ENCODE peak calls at places on chromosomes 3 and 15, in five cellular contexts. One of them, this sample, is unnamed.
A peak's percentile ranks its signal among the peaks of the same experiment; 100 is the strongest.

GRCh38 chr15:65029736-65030208 is 333 bp upstream of the MTFMT start:
- DNase-seq in mammary epithelial cell: no peak
- DNase-seq in NB4: no peak
- DNase-seq in Caco-2: no peak
- DNase-seq in AG09319: no peak
- DNase-seq in this sample: no peak

GRCh38 chr3:106420628-106421027 is 551.8 kb upstream of the CBLB start:
- DNase-seq in mammary epithelial cell: no peak
- DNase-seq in AG09319: no peak
- DNase-seq in Caco-2: no peak
- DNase-seq in NB4: no peak
- DNase-seq in this sample: no peak

GRCh38 chr3:46470831-46471230 is 6.1 kb upstream of the LTF start:
- DNase-seq in AG09319: no peak
- DNase-seq in Caco-2: no peak
- DNase-seq in NB4: no peak
- DNase-seq in mammary epithelial cell: no peak
- DNase-seq in this sample: no peak

GRCh38 chr3:52568066-52568465 is 31.7 kb downstream of the UQCC5 start:
- DNase-seq in AG09319: no peak
- DNase-seq in Caco-2: no peak
- DNase-seq in NB4: no peak
- DNase-seq in mammary epithelial cell: no peak
- DNase-seq in this sample: peak; percentile 33

GRCh38 chr15:71181454-71181853 is 66.2 kb downstream of the THSD4 start:
- DNase-seq in NB4: no peak
- DNase-seq in Caco-2: no peak
- DNase-seq in mammary epithelial cell: no peak
- DNase-seq in AG09319: no peak
- DNase-seq in this sample: no peak

GRCh38 chr3:44893097-44893496 is 18.7 kb downstream of the TGM4 start:
- DNase-seq in AG09319: no peak
- DNase-seq in NB4: no peak
- DNase-seq in Caco-2: no peak
- DNase-seq in mammary epithelial cell: peak; percentile 89
- DNase-seq in this sample: peak; percentile 81

GRCh38 chr15:39362832-39363561 is 217.9 kb upstream of the THBS1 start:
- DNase-seq in NB4: no peak
- DNase-seq in Caco-2: no peak
- DNase-seq in AG09319: peak; percentile 99
- DNase-seq in mammary epithelial cell: no peak
- DNase-seq in this sample: peak; percentile 83

GRCh38 chr15:35019401-35020327 is 31.6 kb upstream of the ZNF770 start:
- DNase-seq in AG09319: no peak
- DNase-seq in NB4: no peak
- DNase-seq in Caco-2: no peak
- DNase-seq in mammary epithelial cell: peak; percentile 57
- DNase-seq in this sample: peak; percentile 70

GRCh38 chr15:29812384-29812694 is 9.9 kb downstream of the TJP1 start:
- DNase-seq in NB4: no peak
- DNase-seq in Caco-2: no peak
- DNase-seq in AG09319: no peak
- DNase-seq in mammary epithelial cell: peak; percentile 83
- DNase-seq in this sample: peak; percentile 71

GRCh38 chr3:177055557-177056290 is 141.6 kb downstream of the TBL1XR1 start:
- DNase-seq in AG09319: no peak
- DNase-seq in Caco-2: no peak
- DNase-seq in NB4: no peak
- DNase-seq in mammary epithelial cell: no peak
- DNase-seq in this sample: no peak

GRCh38 chr15:34240537-34240936 is 15.7 kb downstream of the EMC4 start:
- DNase-seq in NB4: no peak
- DNase-seq in AG09319: no peak
- DNase-seq in Caco-2: no peak
- DNase-seq in mammary epithelial cell: no peak
- DNase-seq in this sample: no peak

GRCh38 chr3:172991424-172991996 is 149.5 kb downstream of the SPATA16 start:
- DNase-seq in AG09319: no peak
- DNase-seq in mammary epithelial cell: no peak
- DNase-seq in Caco-2: no peak
- DNase-seq in NB4: no peak
- DNase-seq in this sample: no peak

GRCh38 chr3:170714562-170715535 is 129.0 kb upstream of the SLC7A14 start:
- DNase-seq in mammary epithelial cell: peak; percentile 75
- DNase-seq in NB4: no peak
- DNase-seq in AG09319: no peak
- DNase-seq in Caco-2: no peak
- DNase-seq in this sample: no peak

GRCh38 chr15:91216000-91216399 is 115.9 kb downstream of the SV2B start:
- DNase-seq in Caco-2: no peak
- DNase-seq in mammary epithelial cell: no peak
- DNase-seq in NB4: no peak
- DNase-seq in AG09319: no peak
- DNase-seq in this sample: no peak

GRCh38 chr15:43150171-43150929 is 17.0 kb downstream of the TMEM62 start:
- DNase-seq in Caco-2: no peak
- DNase-seq in AG09319: peak; percentile 74
- DNase-seq in NB4: no peak
- DNase-seq in mammary epithelial cell: peak; percentile 100
- DNase-seq in this sample: peak; percentile 94

GRCh38 chr3:124530916-124531315 is 199.3 kb upstream of the UMPS start:
- DNase-seq in NB4: no peak
- DNase-seq in Caco-2: no peak
- DNase-seq in AG09319: no peak
- DNase-seq in mammary epithelial cell: peak; percentile 28
- DNase-seq in this sample: no peak

GRCh38 chr15:35481992-35482391 is 64.0 kb downstream of the DPH6 start:
- DNase-seq in NB4: no peak
- DNase-seq in AG09319: peak; percentile 4
- DNase-seq in mammary epithelial cell: peak; percentile 95
- DNase-seq in Caco-2: peak; percentile 66
- DNase-seq in this sample: peak; percentile 95

GRCh38 chr3:194654443-194654842 is 17.5 kb downstream of the LSG1 start:
- DNase-seq in AG09319: no peak
- DNase-seq in NB4: no peak
- DNase-seq in Caco-2: no peak
- DNase-seq in mammary epithelial cell: no peak
- DNase-seq in this sample: no peak

GRCh38 chr3:61682671-61683408 is 121.5 kb downstream of the PTPRG start:
- DNase-seq in Caco-2: no peak
- DNase-seq in NB4: no peak
- DNase-seq in AG09319: peak; percentile 86
- DNase-seq in mammary epithelial cell: peak; percentile 48
- DNase-seq in this sample: peak; percentile 48

GRCh38 chr15:93486407-93487117 is 397.6 kb upstream of the RGMA start:
- DNase-seq in mammary epithelial cell: no peak
- DNase-seq in AG09319: no peak
- DNase-seq in NB4: no peak
- DNase-seq in Caco-2: no peak
- DNase-seq in this sample: no peak

GRCh38 chr15:58332676-58333400 is 99.0 kb upstream of the LIPC start:
- DNase-seq in NB4: peak; percentile 36
- DNase-seq in mammary epithelial cell: peak; percentile 3
- DNase-seq in AG09319: no peak
- DNase-seq in Caco-2: no peak
- DNase-seq in this sample: no peak

GRCh38 chr3:146280859-146281258 is 30.0 kb upstream of the PLSCR4 start:
- DNase-seq in mammary epithelial cell: no peak
- DNase-seq in Caco-2: no peak
- DNase-seq in AG09319: peak; percentile 84
- DNase-seq in NB4: no peak
- DNase-seq in this sample: no peak

GRCh38 chr15:48667701-48668100 is 22.2 kb upstream of the FBN1 start:
- DNase-seq in mammary epithelial cell: no peak
- DNase-seq in Caco-2: no peak
- DNase-seq in NB4: no peak
- DNase-seq in AG09319: no peak
- DNase-seq in this sample: no peak

GRCh38 chr3:161163297-161163696 is 57.8 kb upstream of the NMD3 start:
- DNase-seq in NB4: peak; percentile 78
- DNase-seq in AG09319: peak; percentile 56
- DNase-seq in Caco-2: no peak
- DNase-seq in mammary epithelial cell: peak; percentile 94
- DNase-seq in this sample: peak; percentile 73

GRCh38 chr15:42403389-42403788 is 44.1 kb downstream of the CAPN3 start:
- DNase-seq in NB4: no peak
- DNase-seq in Caco-2: no peak
- DNase-seq in AG09319: no peak
- DNase-seq in mammary epithelial cell: no peak
- DNase-seq in this sample: no peak

GRCh38 chr3:183085634-183086390 is 13.5 kb downstream of the MCCC1 start:
- DNase-seq in Caco-2: peak; percentile 40
- DNase-seq in AG09319: no peak
- DNase-seq in NB4: peak; percentile 57
- DNase-seq in mammary epithelial cell: peak; percentile 2
- DNase-seq in this sample: peak; percentile 29

DNA sequence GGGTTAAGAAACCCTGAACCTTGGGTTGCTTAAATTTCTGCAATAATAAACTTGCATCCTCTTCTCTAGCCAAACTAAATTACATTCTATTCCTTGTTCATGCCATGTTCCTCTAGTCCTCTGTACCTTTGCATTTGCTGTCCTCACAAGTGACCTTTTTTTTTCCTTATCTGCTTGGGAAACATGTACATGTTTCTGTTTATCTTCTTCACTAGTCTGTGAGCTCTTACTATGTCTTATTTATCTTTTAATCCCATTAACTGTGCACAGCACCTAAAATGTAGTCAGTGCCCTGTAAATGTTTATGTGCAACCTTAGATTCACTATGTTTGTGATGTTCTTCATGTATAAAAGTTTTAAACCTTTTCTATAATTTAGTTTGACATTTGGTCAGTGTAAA is 61.9 kb downstream of the REC114 start:
- DNase-seq in Caco-2: no peak
- DNase-seq in AG09319: no peak
- DNase-seq in NB4: no peak
- DNase-seq in mammary epithelial cell: no peak
- DNase-seq in this sample: no peak
- TF ChIP-seq CTCF in Caco-2: no peak
- TF ChIP-seq CTCF in AG09319: no peak
- TF ChIP-seq CTCF in NB4: no peak
- TF ChIP-seq CTCF in mammary epithelial cell: no peak
- TF ChIP-seq CTCF in this sample: no peak

GRCh38 chr3:97971679-97972567 is at the start of gene RIOX2:
- DNase-seq in NB4: peak; percentile 82
- DNase-seq in AG09319: no peak
- DNase-seq in Caco-2: peak; percentile 76
- DNase-seq in mammary epithelial cell: peak; percentile 74
- DNase-seq in this sample: peak; percentile 69
- TF ChIP-seq CTCF in NB4: no peak
- TF ChIP-seq CTCF in AG09319: peak; percentile 5
- TF ChIP-seq CTCF in Caco-2: peak; percentile 12
- TF ChIP-seq CTCF in mammary epithelial cell: no peak
- TF ChIP-seq CTCF in this sample: no peak

DNA sequence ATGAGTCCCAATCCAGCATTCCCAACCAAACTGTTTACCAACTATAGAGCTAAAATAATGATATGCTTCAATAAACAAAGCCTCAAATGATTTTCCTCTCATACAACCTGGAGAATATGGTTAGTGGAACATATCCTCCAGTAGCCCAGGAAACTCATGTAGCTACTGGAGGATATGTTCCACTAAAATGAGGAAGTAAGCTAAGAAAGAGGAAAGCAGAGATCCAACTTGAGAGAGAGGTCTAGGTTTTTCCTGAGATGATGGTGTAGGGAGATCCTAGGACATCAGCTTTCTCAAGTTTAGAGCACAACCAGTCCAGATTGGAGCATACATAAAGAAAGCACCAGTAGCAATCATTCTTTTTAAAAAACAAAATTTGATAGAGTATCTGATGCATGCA is 44.6 kb upstream of the SLC4A7 start:
- DNase-seq in AG09319: no peak
- DNase-seq in NB4: peak; percentile 14
- DNase-seq in mammary epithelial cell: no peak
- DNase-seq in Caco-2: no peak
- DNase-seq in this sample: no peak
- TF ChIP-seq CTCF in AG09319: no peak
- TF ChIP-seq CTCF in NB4: no peak
- TF ChIP-seq CTCF in mammary epithelial cell: no peak
- TF ChIP-seq CTCF in Caco-2: no peak
- TF ChIP-seq CTCF in this sample: no peak

GRCh38 chr15:101152914-101153313 is 98.9 kb downstream of the CHSY1 start:
- DNase-seq in NB4: peak; percentile 56
- DNase-seq in AG09319: no peak
- DNase-seq in Caco-2: no peak
- DNase-seq in mammary epithelial cell: no peak
- DNase-seq in this sample: no peak
- TF ChIP-seq CTCF in NB4: peak; percentile 71
- TF ChIP-seq CTCF in AG09319: peak; percentile 24
- TF ChIP-seq CTCF in Caco-2: peak; percentile 30
- TF ChIP-seq CTCF in mammary epithelial cell: peak; percentile 25
- TF ChIP-seq CTCF in this sample: peak; percentile 10

GRCh38 chr15:69456208-69457166 is 3.9 kb downstream of the RPLP1 start:
- DNase-seq in Caco-2: no peak
- DNase-seq in mammary epithelial cell: no peak
- DNase-seq in AG09319: no peak
- DNase-seq in NB4: peak; percentile 23
- DNase-seq in this sample: no peak

GRCh38 chr15:69450968-69451695 is 1.5 kb upstream of the RPLP1 start:
- DNase-seq in Caco-2: no peak
- DNase-seq in NB4: peak; percentile 18
- DNase-seq in AG09319: no peak
- DNase-seq in mammary epithelial cell: no peak
- DNase-seq in this sample: no peak

GRCh38 chr15:69454953-69455352 is 2.3 kb downstream of the RPLP1 start:
- DNase-seq in Caco-2: no peak
- DNase-seq in NB4: peak; percentile 14
- DNase-seq in mammary epithelial cell: no peak
- DNase-seq in AG09319: no peak
- DNase-seq in this sample: no peak

GRCh38 chr15:69451951-69452701 is 492 bp upstream of the RPLP1 start:
- DNase-seq in Caco-2: no peak
- DNase-seq in NB4: peak; percentile 74
- DNase-seq in AG09319: no peak
- DNase-seq in mammary epithelial cell: no peak
- DNase-seq in this sample: no peak

GRCh38 chr15:69452702-69453513 is at the start of gene RPLP1:
- DNase-seq in Caco-2: peak; percentile 92
- DNase-seq in AG09319: peak; percentile 90
- DNase-seq in mammary epithelial cell: peak; percentile 90
- DNase-seq in NB4: peak; percentile 96
- DNase-seq in this sample: peak; percentile 95
- TF ChIP-seq CTCF in Caco-2: no peak
- TF ChIP-seq CTCF in AG09319: no peak
- TF ChIP-seq CTCF in mammary epithelial cell: no peak
- TF ChIP-seq CTCF in NB4: no peak
- TF ChIP-seq CTCF in this sample: no peak